ENCODE peak calls at places on chromosomes 2 and 18, in seven cellular contexts. R is G401; L is activated CD4-positive, alpha-beta T cell treated with anti-CD3 and anti-CD28 coated beads for 4 hours; B is OCI-LY7; U is GM04504; I is fibroblast of lung; T is stimulated activated CD4-positive, alpha-beta T cell treated with anti-CD3 and anti-CD28 coated beads, Interleukin-12 subunit alpha, Interleukin-12 subunit beta, amount 100 ng/mL, for 48 hours. Q is an unnamed sample.
A peak's percentile ranks its signal among the peaks of the same experiment; 100 is the strongest.

GRCh38 chr2:118614856-118615255 is 232.6 kb downstream of the EN1 start:
- DNase-seq in B (no peak), T (no peak), U (peak; percentile 23), I (peak; percentile 43), R (no peak), L (no peak), Q (no peak)

GRCh38 chr2:43219383-43220228 is 6.8 kb downstream of the ZFP36L2 start:
- DNase-seq in L (peak; percentile 58), U (peak; percentile 57), R (peak; percentile 57), I (peak; percentile 89), T (peak; percentile 67), B (peak; percentile 94), Q (peak; percentile 60)

GRCh38 chr2:27914793-27915175 is 24.3 kb downstream of the BABAM2 start:
- DNase-seq in I (no peak), T (no peak), U (no peak), B (no peak), L (no peak), R (no peak), Q (no peak)

GRCh38 chr2:169285528-169285927 is 76.8 kb downstream of the LRP2 start:
- DNase-seq in I (no peak), T (no peak), R (no peak), L (no peak), B (no peak), U (no peak), Q (no peak)

GRCh38 chr2:71943238-71944182 is 204.2 kb downstream of the CYP26B1 start:
- DNase-seq in I (no peak), U (no peak), L (no peak), R (peak; percentile 94), T (no peak), B (no peak), Q (no peak)

GRCh38 chr2:190649035-190649797 is at the start of gene NAB1:
- DNase-seq in B (peak; percentile 53), L (peak; percentile 66), R (no peak), I (peak; percentile 56), U (no peak), T (peak; percentile 49), Q (peak; percentile 51)

GRCh38 chr2:83862636-83863035 is 596.4 kb downstream of the SUCLG1 start:
- DNase-seq in B (no peak), L (no peak), I (no peak), T (no peak), R (no peak), U (no peak), Q (no peak)

GRCh38 chr2:100936972-100937542 is 65.0 kb upstream of the RPL31 start:
- DNase-seq in L (no peak), B (no peak), I (no peak), T (no peak), U (no peak), R (no peak), Q (no peak)

GRCh38 chr18:30177056-30177455 is 865.5 kb downstream of the DSC3 start:
- DNase-seq in T (no peak), L (no peak), I (peak; percentile 89), U (no peak), B (no peak), R (no peak), Q (no peak)

GRCh38 chr2:133952420-133952819 is 301.5 kb upstream of the MGAT5 start:
- DNase-seq in T (no peak), B (no peak), U (no peak), L (no peak), R (no peak), I (no peak), Q (no peak)

GRCh38 chr2:202479090-202479489 is 103.0 kb downstream of the BMPR2 start:
- DNase-seq in U (no peak), I (no peak), R (no peak), B (no peak), T (no peak), L (no peak), Q (no peak)

GRCh38 chr2:173986805-173987204 is 21.6 kb upstream of the SP3 start:
- DNase-seq in I (no peak), T (no peak), U (no peak), L (no peak), B (no peak), R (no peak), Q (no peak)

GRCh38 chr2:237264480-237265219 is 149.3 kb downstream of the COL6A3 start:
- DNase-seq in T (no peak), R (no peak), I (peak; percentile 98), B (no peak), U (no peak), L (no peak), Q (no peak)

GRCh38 chr2:72143441-72144356 is 4.0 kb downstream of the CYP26B1 start:
- DNase-seq in I (no peak), B (no peak), U (no peak), T (no peak), L (no peak), R (peak; percentile 63), Q (no peak)

GRCh38 chr2:102765061-102765460 is 3.2 kb downstream of the TMEM182 start:
- DNase-seq in I (no peak), R (no peak), L (no peak), U (no peak), B (no peak), T (no peak), Q (no peak)

GRCh38 chr2:113734187-113734586 is 22.3 kb downstream of the SLC35F5 start:
- DNase-seq in B (no peak), I (no peak), R (no peak), U (no peak), L (no peak), T (no peak), Q (no peak)

GRCh38 chr2:206150168-206150567 is 9.1 kb downstream of the NDUFS1 start:
- DNase-seq in T (no peak), L (no peak), I (no peak), U (no peak), R (no peak), B (no peak), Q (no peak)

GRCh38 chr2:36438454-36438977 is 82.9 kb downstream of the CRIM1 start:
- DNase-seq in B (no peak), L (no peak), R (no peak), U (peak; percentile 94), T (no peak), I (peak; percentile 99), Q (peak; percentile 68)

GRCh38 chr2:42602218-42602936 is 33.9 kb downstream of the MTA3 start:
- DNase-seq in I (no peak), T (no peak), R (no peak), B (no peak), L (no peak), U (no peak), Q (no peak)

GRCh38 chr2:224584111-224584764 is 925 bp downstream of the CUL3 start:
- DNase-seq in I (peak; percentile 53), T (peak; percentile 10), B (peak; percentile 69), L (peak; percentile 8), U (no peak), R (peak; percentile 40), Q (no peak)

GRCh38 chr2:191217580-191217979 is 27.6 kb upstream of the MYO1B start:
- DNase-seq in L (no peak), I (peak; percentile 76), T (no peak), B (no peak), U (peak; percentile 60), R (no peak), Q (no peak)

GRCh38 chr18:77096936-77097886 is 35.4 kb downstream of the MBP start:
- DNase-seq in T (no peak), R (no peak), L (no peak), I (no peak), B (no peak), U (no peak), Q (no peak)

GRCh38 chr2:9211496-9211895 is 4.9 kb downstream of the ASAP2 start:
- DNase-seq in I (no peak), R (no peak), T (no peak), L (no peak), U (no peak), B (no peak), Q (no peak)

GRCh38 chr2:45596761-45597160 is 14.3 kb downstream of the SRBD1 start:
- DNase-seq in U (no peak), L (no peak), I (no peak), B (no peak), R (no peak), T (no peak), Q (no peak)

GRCh38 chr2:196205891-196206408 is 34.6 kb upstream of the STK17B start:
- DNase-seq in L (no peak), U (peak; percentile 6), B (no peak), T (no peak), I (peak; percentile 34), R (no peak), Q (no peak)

GRCh38 chr2:65437392-65438135 is 5.2 kb upstream of the SPRED2 start:
- DNase-seq in B (no peak), T (no peak), R (no peak), U (no peak), I (no peak), L (no peak), Q (no peak)

GRCh38 chr2:110852051-110852450 is 119.7 kb downstream of the ACOXL start:
- DNase-seq in T (no peak), I (no peak), L (no peak), U (no peak), B (no peak), R (no peak), Q (no peak)

GRCh38 chr2:134352844-134353243 is 99.0 kb downstream of the MGAT5 start:
- DNase-seq in R (no peak), T (no peak), B (no peak), U (no peak), I (no peak), L (no peak), Q (no peak)

GRCh38 chr2:202261531-202261930 is 4.0 kb upstream of the NOP58 start:
- DNase-seq in R (no peak), I (peak; percentile 42), T (no peak), L (no peak), U (no peak), B (no peak), Q (no peak)

GRCh38 chr2:235666240-235666781 is 172.5 kb downstream of the AGAP1 start:
- DNase-seq in T (no peak), I (peak; percentile 95), R (peak; percentile 95), B (no peak), U (peak; percentile 80), L (no peak), Q (peak; percentile 82)

GRCh38 chr18:13269599-13270011 is 51.0 kb downstream of the LDLRAD4 start:
- DNase-seq in R (peak; percentile 73), U (no peak), T (no peak), B (no peak), L (peak; percentile 19), I (peak; percentile 40), Q (no peak)

Q was measured in dermis microvascular lymphatic vessel endothelial cell.